ENCODE peak calls at places on chromosomes 4 and X, in five cellular contexts. Z, Q, P, B and J are unnamed samples. For H3K4me1, the result is how much of the 10 kb centered on the place peaks cover.

GRCh38 chr4:112895785-112896184 is 153.7 kb upstream of the ANK2 start:
- DNase-seq in Z (no peak), B (no peak), P (peak), Q (no peak), J (no peak)

GRCh38 chr4:59881632-59882031 is 1318.5 kb upstream of the ADGRL3 start:
- DNase-seq in P (no peak), Z (no peak), Q (peak), B (no peak), J (no peak)

GRCh38 chrX:111098874-111099273 is 2.9 kb downstream of the PAK3 start:
- DNase-seq in Z (peak), P (no peak), Q (peak), B (peak), J (peak)

GRCh38 chrX:5646818-5647217 is 581.8 kb downstream of the NLGN4X start:
- DNase-seq in Z (no peak), B (no peak), P (peak), Q (no peak), J (no peak)

GRCh38 chrX:48540015-48540350 is 469 bp downstream of the TBC1D25 start:
- DNase-seq in B (peak), Z (peak), Q (peak), P (no peak), J (peak)

GRCh38 chr4:32986236-32986635 is 2266.1 kb downstream of the PCDH7 start:
- DNase-seq in Z (no peak), P (no peak), B (no peak), Q (no peak), J (no peak)

GRCh38 chr4:104494822-104495559 is at the start of gene CXXC4:
- DNase-seq in Z (peak), B (peak), Q (peak), P (no peak), J (peak)

GRCh38 chr4:185726931-185727330 is 85.1 kb downstream of the SORBS2 start:
- DNase-seq in B (no peak), Z (no peak), P (no peak), Q (no peak), J (no peak)

GRCh38 chr4:74675673-74676279 is 118.5 kb downstream of the BTC start:
- DNase-seq in Z (peak), Q (peak), P (no peak), B (peak), J (peak)

GRCh38 chr4:7103599-7104365 is 35.9 kb upstream of the GRPEL1 start:
- DNase-seq in B (no peak), Z (peak), P (no peak), Q (peak), J (peak)

GRCh38 chr4:122099896-122100295 is 52.2 kb upstream of the BLTP1 start:
- DNase-seq in Q (no peak), B (no peak), Z (peak), P (no peak), J (no peak)

DNA sequence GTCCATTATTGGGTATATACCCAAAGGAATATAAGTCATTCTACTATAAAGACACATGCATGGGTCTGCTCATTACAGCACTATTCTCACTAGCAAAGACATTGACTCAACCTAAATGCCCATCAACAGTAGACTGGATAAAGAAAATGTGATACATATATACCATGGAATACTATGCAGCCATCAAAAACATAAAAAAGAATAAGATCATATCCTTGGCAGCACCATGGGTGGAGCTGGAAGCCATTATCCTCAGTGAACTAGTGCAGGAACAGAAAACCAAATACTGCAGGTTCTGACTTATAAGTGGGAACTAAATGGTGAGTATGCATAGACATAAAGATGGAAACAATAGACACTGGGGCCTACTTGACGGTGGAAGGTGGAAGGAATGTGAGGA is 2.3 kb upstream of the APOOL start:
- DNase-seq in B (no peak), Z (no peak), Q (no peak), P (no peak), J (no peak)
- TF ChIP-seq BHLHE40 in B (no peak), Z (no peak), Q (no peak), P (no peak), J (no peak)

GRCh38 chr4:176784816-176785215 is 7.9 kb downstream of the VEGFC start:
- DNase-seq in Q (no peak), B (no peak), Z (peak), P (no peak), J (no peak)
- H3K4me1 ChIP-seq in Q (under half), B (under half), Z (under half), P (under half), J (half or more)

GRCh38 chr4:152877868-152878267 is 58.3 kb upstream of the FHDC1 start:
- DNase-seq in B (no peak), P (no peak), Z (no peak), Q (no peak), J (no peak)
- TF ChIP-seq BHLHE40 in B (no peak), P (no peak), Z (no peak), Q (no peak), J (no peak)

GRCh38 chrX:44890247-44890646 is 17.3 kb downstream of the KDM6A start:
- DNase-seq in B (no peak), P (no peak), Q (no peak), Z (no peak), J (no peak)
- H3K4me1 ChIP-seq in B (under half), P (under half), Q (under half), Z (under half), J (under half)

GRCh38 chr4:41119867-41120295 is 94.5 kb downstream of the APBB2 start:
- DNase-seq in P (no peak), Q (no peak), B (no peak), Z (no peak), J (no peak)
- TF ChIP-seq BHLHE40 in P (no peak), Q (no peak), B (no peak), Z (no peak), J (no peak)

DNA sequence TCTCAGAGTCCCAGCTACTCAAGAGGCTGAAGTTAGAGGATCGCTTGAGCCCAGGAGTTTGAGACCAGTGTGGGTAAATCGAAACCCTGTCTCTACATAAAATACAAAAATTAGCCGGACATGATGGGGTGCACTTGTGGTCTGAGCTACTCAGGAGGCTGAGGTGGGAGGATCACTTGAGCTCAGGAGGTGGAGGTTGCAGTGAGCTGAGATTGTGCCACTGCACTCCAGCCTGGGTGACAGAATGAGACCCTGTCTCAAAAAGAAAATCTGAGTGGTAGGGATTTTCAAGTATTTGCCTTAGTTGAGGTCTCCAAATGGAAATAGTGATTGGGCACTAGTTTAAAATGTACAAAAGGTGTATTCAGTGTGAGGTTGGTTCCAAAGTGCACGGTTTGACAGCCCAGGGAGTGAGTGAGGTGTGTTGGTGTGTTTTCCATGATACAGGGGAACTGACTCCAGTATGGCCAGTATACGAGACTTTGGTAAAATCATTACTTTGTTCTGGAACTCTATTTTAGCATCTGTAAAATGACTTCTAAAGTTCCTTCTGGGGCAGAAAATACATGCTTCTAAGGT is 13.8 kb downstream of the ADD1 start:
- DNase-seq in P (no peak), Q (peak), Z (no peak), B (no peak), J (no peak)
- H3K4me1 ChIP-seq in P (under half), Q (half or more), Z (under half), B (under half), J (under half)

GRCh38 chrX:141220342-141221008 is 21.8 kb downstream of the SPANXC start:
- DNase-seq in Q (no peak), B (no peak), P (no peak), Z (peak), J (peak)
- TF ChIP-seq BHLHE40 in Q (no peak), B (no peak), P (no peak), Z (no peak), J (no peak)